ENCODE peak calls at places on chromosome 2, in nine cellular contexts. V is ovary; L is CD4-positive, alpha-beta T cell; C is BJ; B is iPS DF 6.9; W is SK-N-SH; U is HAP-1; X is lower lobe of right lung; T is heart right ventricle. Q is an unnamed sample.

GRCh38 chr2:194455358-194455757 is 1201.7 kb upstream of the SLC39A10 start:
- DNase-seq in V (no peak), L (no peak), C (no peak), B (no peak), W (no peak), U (no peak), X (no peak), T (no peak), Q (no peak)

GRCh38 chr2:17578466-17578928 is 38.0 kb downstream of the VSNL1 start:
- DNase-seq in V (no peak), L (no peak), C (no peak), B (no peak), W (no peak), U (no peak), X (no peak), T (no peak), Q (no peak)

GRCh38 chr2:18986046-18986445 is 372.4 kb downstream of the OSR1 start:
- DNase-seq in V (no peak), L (no peak), C (no peak), B (no peak), W (no peak), U (no peak), X (no peak), T (no peak), Q (no peak)

GRCh38 chr2:179354739-179355537 is 90.3 kb upstream of the SESTD1 start:
- DNase-seq in V (no peak), L (no peak), C (no peak), B (no peak), W (no peak), U (no peak), X (no peak), T (no peak), Q (no peak)

GRCh38 chr2:186201371-186201770 is 284.7 kb upstream of the ZC3H15 start:
- DNase-seq in V (no peak), L (no peak), C (no peak), B (no peak), W (no peak), U (no peak), X (no peak), T (no peak), Q (no peak)

GRCh38 chr2:105398522-105399206 is at the start of gene FHL2:
- DNase-seq in V (peak; percentile 91), L (peak; percentile 42), C (no peak), B (peak; percentile 57), W (peak; percentile 94), U (peak; percentile 84), X (peak; percentile 72), T (peak; percentile 66), Q (peak; percentile 92)

GRCh38 chr2:57180042-57180567 is 866.5 kb upstream of the VRK2 start:
- DNase-seq in V (no peak), L (no peak), C (peak; percentile 9), B (no peak), W (no peak), U (no peak), X (no peak), T (no peak), Q (no peak)

GRCh38 chr2:199596549-199596948 is 138.8 kb upstream of the SATB2 start:
- DNase-seq in V (no peak), L (no peak), C (no peak), B (no peak), W (no peak), U (peak; percentile 59), X (no peak), T (no peak), Q (peak; percentile 60)

GRCh38 chr2:29023188-29023587 is 42.1 kb downstream of the TOGARAM2 start:
- DNase-seq in V (no peak), L (no peak), C (no peak), B (no peak), W (no peak), U (no peak), X (no peak), T (no peak), Q (no peak)

GRCh38 chr2:144358979-144359541 is 160.9 kb downstream of the ZEB2 start:
- DNase-seq in V (no peak), L (no peak), C (no peak), B (no peak), W (no peak), U (no peak), X (no peak), T (no peak), Q (no peak)

GRCh38 chr2:156329031-156329921 is 3.2 kb downstream of the NR4A2 start:
- DNase-seq in V (no peak), L (no peak), C (no peak), B (no peak), W (peak; percentile 27), U (no peak), X (peak; percentile 51), T (no peak), Q (peak; percentile 84)

GRCh38 chr2:23647563-23647962 is 262.6 kb downstream of the KLHL29 start:
- DNase-seq in V (no peak), L (no peak), C (no peak), B (no peak), W (no peak), U (no peak), X (no peak), T (no peak), Q (no peak)

GRCh38 chr2:85770369-85770768 is 16.6 kb downstream of the ATOH8 start:
- DNase-seq in V (no peak), L (no peak), C (no peak), B (no peak), W (no peak), U (no peak), X (no peak), T (no peak), Q (no peak)

GRCh38 chr2:176392744-176393414 is 123.6 kb downstream of the MTX2 start:
- DNase-seq in V (no peak), L (no peak), C (no peak), B (no peak), W (no peak), U (no peak), X (no peak), T (no peak), Q (no peak)

GRCh38 chr2:200321780-200322534 is 15.5 kb downstream of the SPATS2L start:
- DNase-seq in V (no peak), L (no peak), C (no peak), B (no peak), W (no peak), U (no peak), X (no peak), T (no peak), Q (no peak)

GRCh38 chr2:215751200-215751910 is 262.0 kb downstream of the MREG start:
- DNase-seq in V (no peak), L (no peak), C (peak; percentile 72), B (no peak), W (no peak), U (no peak), X (no peak), T (no peak), Q (no peak)

GRCh38 chr2:6657131-6657530 is 208.6 kb downstream of the CMPK2 start:
- DNase-seq in V (no peak), L (no peak), C (no peak), B (no peak), W (no peak), U (no peak), X (no peak), T (no peak), Q (no peak)

DNA sequence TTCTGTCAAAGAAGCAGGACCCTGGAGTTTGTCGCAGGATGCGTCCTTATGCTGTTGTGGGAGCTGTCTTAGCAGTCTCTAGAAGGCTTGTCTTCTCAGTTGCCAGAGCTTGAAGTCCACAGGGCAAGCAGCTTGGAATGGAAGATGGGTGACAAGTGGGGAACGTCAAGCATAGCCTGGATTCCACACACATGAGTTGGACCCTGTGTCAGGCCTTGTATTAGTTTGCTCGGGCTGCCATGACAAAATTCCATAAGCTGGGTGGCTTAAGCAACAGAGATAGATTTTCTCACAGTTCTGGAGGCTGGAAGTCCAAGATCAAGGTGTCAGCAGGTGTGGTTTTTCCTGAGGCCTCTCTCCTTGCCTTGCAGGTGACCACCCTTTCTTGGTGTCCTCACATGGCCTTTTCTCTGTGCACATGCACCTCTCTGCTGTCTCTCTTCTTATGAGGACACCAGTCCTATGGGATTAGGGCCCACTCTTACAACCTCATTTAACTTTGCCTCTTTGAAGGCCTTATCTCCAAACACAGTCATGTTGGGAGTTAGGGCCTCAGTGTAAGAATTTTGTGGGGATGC is 51.3 kb downstream of the THNSL2 start:
- DNase-seq in V (no peak), L (no peak), C (no peak), B (no peak), W (no peak), U (no peak), X (no peak), T (no peak), Q (no peak)
- H3K27me3 ChIP-seq in V (no peaks in the 10 kb centered on the region), L (peaks cover 10% of the 10 kb centered on the region), C (peaks cover 3% of the 10 kb centered on the region), B (no peaks in the 10 kb centered on the region), W (no peaks in the 10 kb centered on the region), U (no peaks in the 10 kb centered on the region), X (no peaks in the 10 kb centered on the region), T (peaks cover 2% of the 10 kb centered on the region), Q (no peaks in the 10 kb centered on the region)

GRCh38 chr2:219491278-219491967 is 7.3 kb upstream of the GMPPA start:
- DNase-seq in V (no peak), L (no peak), C (no peak), B (no peak), W (no peak), U (no peak), X (no peak), T (no peak), Q (no peak)
- H3K27me3 ChIP-seq in V (no peaks in the 10 kb centered on the region), L (peaks cover 54% of the 10 kb centered on the region), C (no peaks in the 10 kb centered on the region), B (peaks cover 2% of the 10 kb centered on the region), W (no peaks in the 10 kb centered on the region), U (peaks cover 5% of the 10 kb centered on the region), X (peaks cover 79% of the 10 kb centered on the region), T (peaks cover 31% of the 10 kb centered on the region), Q (peaks cover 15% of the 10 kb centered on the region)

GRCh38 chr2:237423891-237424290 is 9.9 kb upstream of the COL6A3 start:
- DNase-seq in V (no peak), L (no peak), C (no peak), B (no peak), W (no peak), U (no peak), X (no peak), T (no peak), Q (no peak)
- H3K27me3 ChIP-seq in V (no peaks in the 10 kb centered on the region), L (no peaks in the 10 kb centered on the region), C (no peaks in the 10 kb centered on the region), B (no peaks in the 10 kb centered on the region), W (no peaks in the 10 kb centered on the region), U (peaks cover 2% of the 10 kb centered on the region), X (no peaks in the 10 kb centered on the region), T (peaks cover 6% of the 10 kb centered on the region), Q (no peaks in the 10 kb centered on the region)

GRCh38 chr2:122209377-122209776 is 453.9 kb downstream of the TSN start:
- DNase-seq in V (no peak), L (no peak), C (no peak), B (no peak), W (no peak), U (no peak), X (no peak), T (no peak), Q (no peak)

GRCh38 chr2:122216901-122217300 is 461.4 kb downstream of the TSN start:
- DNase-seq in V (no peak), L (no peak), C (no peak), B (no peak), W (no peak), U (no peak), X (no peak), T (no peak), Q (no peak)

GRCh38 chr2:122206101-122206500 is 450.6 kb downstream of the TSN start:
- DNase-seq in V (no peak), L (no peak), C (no peak), B (no peak), W (no peak), U (no peak), X (no peak), T (no peak), Q (no peak)

GRCh38 chr2:122205637-122206036 is 450.2 kb downstream of the TSN start:
- DNase-seq in V (no peak), L (no peak), C (no peak), B (no peak), W (no peak), U (no peak), X (no peak), T (no peak), Q (no peak)

GRCh38 chr2:122210898-122211605 is 455.6 kb downstream of the TSN start:
- DNase-seq in V (no peak), L (no peak), C (no peak), B (no peak), W (no peak), U (no peak), X (no peak), T (no peak), Q (no peak)
- H3K27me3 ChIP-seq in V (no peaks in the 10 kb centered on the region), L (no peaks in the 10 kb centered on the region), C (no peaks in the 10 kb centered on the region), B (no peaks in the 10 kb centered on the region), W (no peaks in the 10 kb centered on the region), U (no peaks in the 10 kb centered on the region), X (no peaks in the 10 kb centered on the region), T (peaks cover 15% of the 10 kb centered on the region), Q (no peaks in the 10 kb centered on the region)